ENCODE peak calls at places on chromosomes 7 and 10, in six cellular contexts. K is A172, R is mammary epithelial cell, S is SK-N-SH, G is RWPE1, Q is AML-193. T is an unnamed sample.

GRCh38 chr10:49282879-49283321 is 16.1 kb upstream of the C10orf71 start:
- DNase-seq in K (no peak), R (no peak), S (no peak), G (no peak), Q (no peak), T (no peak)

GRCh38 chr7:84510501-84510900 is 315.9 kb upstream of the SEMA3A start:
- DNase-seq in K (peak; percentile 2), R (peak; percentile 17), S (no peak), G (no peak), Q (no peak), T (peak; percentile 50)

GRCh38 chr10:32650246-32650655 is 204.3 kb downstream of the CCDC7 start:
- DNase-seq in K (no peak), R (peak; percentile 84), S (no peak), G (no peak), Q (no peak), T (no peak)

GRCh38 chr7:43077285-43077684 is 35.2 kb upstream of the HECW1 start:
- DNase-seq in K (no peak), R (no peak), S (no peak), G (no peak), Q (no peak), T (no peak)

GRCh38 chr10:125625586-125625985 is 57.4 kb downstream of the TEX36 start:
- DNase-seq in K (no peak), R (no peak), S (no peak), G (no peak), Q (no peak), T (no peak)

GRCh38 chr7:116172353-116172752 is 38.0 kb upstream of the TES start:
- DNase-seq in K (no peak), R (peak; percentile 29), S (no peak), G (no peak), Q (no peak), T (peak; percentile 39)

GRCh38 chr10:75434292-75434691 is 2.9 kb downstream of the LRMDA start:
- DNase-seq in K (no peak), R (no peak), S (no peak), G (no peak), Q (no peak), T (peak; percentile 47)

GRCh38 chr7:114368492-114368891 is 46.1 kb upstream of the FOXP2 start:
- DNase-seq in K (no peak), R (no peak), S (no peak), G (no peak), Q (no peak), T (no peak)

GRCh38 chr10:124446830-124447740 is 2.8 kb downstream of the NKX1-2 start:
- DNase-seq in K (no peak), R (no peak), S (peak; percentile 51), G (no peak), Q (no peak), T (no peak)

T was measured in epithelial cell of esophagus.